ENCODE peak calls at places on chromosome 4, in six cellular contexts. A is EH, E is NT2/D1, I is fibroblast of mammary gland, X is H9, S is left lung. O is an unnamed sample.

GRCh38 chr4:113476800-113477199 is 284.7 kb downstream of the CAMK2D start:
- DNase-seq in X (no peak), I (peak; percentile 64), A (peak; percentile 35), S (no peak), E (no peak), O (no peak)

GRCh38 chr4:39587881-39588280 is 50.8 kb downstream of the SMIM14 start:
- DNase-seq in S (no peak), A (peak; percentile 78), E (no peak), X (no peak), I (peak; percentile 55), O (no peak)

GRCh38 chr4:184417802-184418511 is 56.4 kb downstream of the IRF2 start:
- DNase-seq in E (no peak), I (peak; percentile 94), S (no peak), X (no peak), A (peak; percentile 92), O (no peak)

GRCh38 chr4:151558496-151559113 is 149.6 kb downstream of the FHIP1A start:
- DNase-seq in E (no peak), I (no peak), X (no peak), S (no peak), A (no peak), O (no peak)

GRCh38 chr4:168631241-168632151 is 134.6 kb downstream of the PALLD start:
- DNase-seq in S (peak; percentile 59), A (peak; percentile 52), I (peak; percentile 38), E (peak; percentile 36), X (peak; percentile 73), O (peak; percentile 89)

GRCh38 chr4:99518883-99519282 is 8.1 kb downstream of the C4orf17 start:
- DNase-seq in A (no peak), S (no peak), X (no peak), E (no peak), I (no peak), O (no peak)

GRCh38 chr4:38060829-38061431 is 100.7 kb downstream of the PTTG2 start:
- DNase-seq in A (peak; percentile 68), X (no peak), I (peak; percentile 79), S (no peak), E (no peak), O (no peak)

GRCh38 chr4:31241504-31241903 is 521.3 kb downstream of the PCDH7 start:
- DNase-seq in E (no peak), I (no peak), S (no peak), X (no peak), A (no peak), O (no peak)

GRCh38 chr4:153573881-153574807 is 108.0 kb downstream of the TMEM131L start:
- DNase-seq in X (no peak), A (peak; percentile 87), S (peak; percentile 59), I (peak; percentile 85), E (no peak), O (no peak)

O was measured in ecto neural progenitor cell.